ENCODE peak calls at places on chromosomes 12 and 14, in five cellular contexts. B is hypothalamus, Z is cardiac fibroblast, S is NCI-H1092 treated with DMSO at 0.1 percent for 48 hours, N is fibroblast of lung. X is an unnamed sample.

GRCh38 chr14:29896354-29896768 is 31.3 kb downstream of the PRKD1 start:
- DNase-seq in S (peak), B (no peak), Z (no peak), N (no peak), X (no peak)

GRCh38 chr12:6821271-6821673 is 349 bp upstream of the GPR162 start:
- DNase-seq in B (peak), Z (peak), N (peak), S (peak), X (peak)

GRCh38 chr14:104980601-104981531 is 2.7 kb upstream of the AHNAK2 start:
- DNase-seq in S (no peak), N (no peak), B (no peak), Z (no peak), X (no peak)

GRCh38 chr12:101891462-101891971 is 14.1 kb downstream of the DRAM1 start:
- DNase-seq in Z (peak), S (no peak), N (peak), B (no peak), X (peak)

GRCh38 chr14:103721334-103722120 is 5.9 kb downstream of the ZFYVE21 start:
- DNase-seq in B (no peak), S (no peak), N (peak), Z (peak), X (no peak)

GRCh38 chr12:14950982-14951746 is 10.2 kb downstream of the ARHGDIB start:
- DNase-seq in Z (peak), B (no peak), S (no peak), N (peak), X (no peak)

GRCh38 chr12:88650715-88651114 is 70.4 kb upstream of the KITLG start:
- DNase-seq in N (peak), Z (peak), B (no peak), S (no peak), X (no peak)

GRCh38 chr12:82019533-82019932 is 260.4 kb upstream of the PPFIA2 start:
- DNase-seq in S (no peak), Z (peak), B (no peak), N (peak), X (no peak)

GRCh38 chr14:21933681-21934080 is 260.1 kb upstream of the OR4E1 start:
- DNase-seq in Z (no peak), B (no peak), S (no peak), N (no peak), X (no peak)

GRCh38 chr12:13661005-13661887 is 320.2 kb downstream of the GRIN2B start:
- DNase-seq in B (peak), S (peak), Z (peak), N (peak), X (peak)

GRCh38 chr12:117143008-117143532 is 43.9 kb upstream of the TESC start:
- DNase-seq in Z (no peak), B (no peak), S (no peak), N (peak), X (no peak)

GRCh38 chr12:68263366-68263765 is 10.0 kb upstream of the IL22 start:
- DNase-seq in S (no peak), Z (peak), B (no peak), N (peak), X (no peak)

GRCh38 chr12:92553389-92553788 is 149.4 kb upstream of the PLEKHG7 start:
- DNase-seq in B (no peak), S (no peak), N (no peak), Z (no peak), X (no peak)

GRCh38 chr12:85676816-85677749 is 159.1 kb downstream of the RASSF9 start:
- DNase-seq in B (no peak), N (no peak), S (no peak), Z (no peak), X (no peak)

GRCh38 chr12:116759783-116760581 is 21.9 kb downstream of the RNFT2 start:
- DNase-seq in Z (peak), B (no peak), N (no peak), S (no peak), X (no peak)

GRCh38 chr12:95286713-95287112 is 69.1 kb downstream of the VEZT start:
- DNase-seq in N (peak), Z (no peak), S (no peak), B (no peak), X (no peak)

GRCh38 chr14:67480011-67480410 is 8.5 kb downstream of the TMEM229B start:
- DNase-seq in S (peak), N (no peak), B (no peak), Z (no peak), X (no peak)

GRCh38 chr14:77989441-77989891 is 180.7 kb upstream of the NRXN3 start:
- DNase-seq in N (peak), S (no peak), B (peak), Z (no peak), X (no peak)

GRCh38 chr12:31057671-31058070 is 16.0 kb upstream of the DDX11 start:
- DNase-seq in B (no peak), S (no peak), N (no peak), Z (no peak), X (no peak)

GRCh38 chr12:67625004-67625403 is 23.5 kb upstream of the DYRK2 start:
- DNase-seq in S (no peak), Z (no peak), B (no peak), N (peak), X (no peak)

GRCh38 chr14:51228890-51229289 is 11.2 kb upstream of the TMX1 start:
- DNase-seq in N (no peak), Z (no peak), B (no peak), S (no peak), X (no peak)